ENCODE peak calls at places on chromosomes 13 and 19, in four cellular contexts. R is endothelial cell, Q is GM10248, O is RWPE1. N is an unnamed sample.

GRCh38 chr19:40159744-40160143 is 31.5 kb upstream of the MAP3K10 start:
- DNase-seq in R (no peak), Q (no peak), O (no peak), N (no peak)

GRCh38 chr19:5145521-5146511 is 176.9 kb downstream of the KDM4B start:
- DNase-seq in R (no peak), O (no peak), Q (no peak), N (peak; percentile 37)

GRCh38 chr13:45167611-45168554 is 33.0 kb downstream of the KCTD4 start:
- DNase-seq in R (no peak), Q (no peak), O (peak; percentile 93), N (no peak)

GRCh38 chr19:45471866-45472556 is 4.2 kb downstream of the FOSB start:
- DNase-seq in Q (no peak), R (no peak), O (no peak), N (no peak)

GRCh38 chr13:77521595-77522367 is 13.7 kb upstream of the SCEL start:
- DNase-seq in Q (no peak), O (peak; percentile 69), R (no peak), N (no peak)

GRCh38 chr13:45441633-45442032 is 23.1 kb upstream of the COG3 start:
- DNase-seq in Q (peak; percentile 41), O (peak; percentile 32), R (no peak), N (no peak)

GRCh38 chr13:33078268-33078667 is 62.0 kb downstream of the KL start:
- DNase-seq in O (no peak), R (no peak), Q (no peak), N (no peak)

GRCh38 chr19:9645466-9645865 is 24.4 kb upstream of the ZNF561 start:
- DNase-seq in Q (no peak), O (no peak), R (no peak), N (no peak)

GRCh38 chr13:114009590-114010400 is 35.9 kb upstream of the C13orf46 start:
- DNase-seq in R (no peak), O (no peak), Q (no peak), N (peak; percentile 12)

GRCh38 chr13:72884111-72884510 is 102.2 kb downstream of the PIBF1 start:
- DNase-seq in Q (no peak), O (no peak), R (no peak), N (no peak)

GRCh38 chr19:15154002-15154612 is 46.7 kb downstream of the NOTCH3 start:
- DNase-seq in R (peak; percentile 51), O (peak; percentile 53), Q (no peak), N (peak; percentile 48)

GRCh38 chr13:23741879-23742510 is 147.2 kb downstream of the MIPEP start:
- DNase-seq in O (peak; percentile 13), Q (no peak), R (peak; percentile 64), N (peak; percentile 68)

GRCh38 chr13:38944219-38944618 is 46.4 kb downstream of the STOML3 start:
- DNase-seq in O (no peak), R (no peak), Q (no peak), N (no peak)

GRCh38 chr19:1251233-1251502 is 2.8 kb downstream of the MIDN start:
- DNase-seq in R (peak; percentile 63), Q (no peak), O (no peak), N (no peak)

GRCh38 chr13:24511019-24511823 is 1.4 kb downstream of the PARP4 start:
- DNase-seq in O (peak; percentile 59), R (no peak), Q (peak; percentile 71), N (no peak)

GRCh38 chr13:99028890-99029289 is 51.0 kb upstream of the DOCK9 start:
- DNase-seq in O (no peak), R (no peak), Q (no peak), N (no peak)
- TF ChIP-seq CTCF in O (no peak), R (peak; percentile 29), Q (peak; percentile 24), N (peak; percentile 8)

DNA sequence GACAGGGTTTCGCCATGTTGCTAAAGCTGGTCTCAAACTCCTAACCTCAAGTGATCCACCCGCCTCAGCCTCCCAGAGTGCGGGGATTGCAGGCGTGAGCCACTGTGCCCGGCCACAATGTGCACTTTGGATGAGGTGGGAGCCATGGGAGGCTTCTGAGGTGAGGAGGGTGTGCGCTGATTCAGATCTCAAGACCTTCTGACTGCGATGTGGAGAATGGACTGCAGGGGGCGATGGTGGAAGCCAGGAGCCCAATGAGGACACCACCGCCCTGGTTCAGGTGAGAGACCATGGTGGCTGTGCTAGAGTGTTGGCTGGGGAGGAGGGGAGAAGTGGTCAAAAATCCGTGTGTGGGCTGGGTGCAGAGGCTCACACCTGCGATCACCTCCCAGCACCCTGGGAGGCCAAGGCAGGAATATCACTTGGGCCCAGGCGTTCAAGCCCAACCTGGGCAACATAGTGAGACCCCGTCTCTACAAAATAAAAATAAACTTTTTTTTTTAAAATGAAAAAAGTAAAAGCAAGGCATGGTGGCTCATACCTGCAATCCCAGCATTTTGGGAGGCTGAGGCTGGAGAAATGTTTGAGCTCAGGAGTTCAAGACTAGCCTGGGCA is 5.6 kb downstream of the INAFM1 start:
- DNase-seq in R (peak; percentile 61), O (no peak), Q (peak; percentile 40), N (peak; percentile 66)
- TF ChIP-seq CTCF in R (peak; percentile 39), O (peak; percentile 29), Q (peak; percentile 32), N (no peak)

GRCh38 chr13:20636079-20636478 is 67.4 kb upstream of the IL17D start:
- DNase-seq in O (no peak), R (no peak), Q (no peak), N (no peak)

GRCh38 chr13:20637811-20638210 is 65.7 kb upstream of the IL17D start:
- DNase-seq in R (no peak), Q (no peak), O (no peak), N (no peak)

DNA sequence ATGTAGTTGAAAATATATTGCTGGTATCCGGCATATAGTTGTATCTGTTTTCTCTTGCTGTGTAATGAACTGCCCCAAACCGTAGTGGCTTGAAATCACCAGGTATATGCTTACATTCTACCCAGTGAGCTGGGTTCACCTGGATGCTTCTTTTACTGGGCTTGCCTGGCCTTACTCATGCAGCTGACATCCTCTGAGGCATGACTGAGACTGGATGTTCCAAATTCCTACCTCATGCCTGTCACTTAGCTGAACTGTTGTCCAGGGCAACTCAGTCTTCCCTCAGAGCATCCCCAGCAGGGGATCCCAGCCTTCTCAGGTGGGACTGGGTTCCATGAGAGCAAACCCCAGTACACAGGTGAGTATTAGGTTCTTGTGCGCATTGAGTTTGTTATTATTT is 66.8 kb downstream of the IFT88 start:
- DNase-seq in O (peak; percentile 9), R (no peak), Q (no peak), N (no peak)
- TF ChIP-seq CTCF in O (no peak), R (no peak), Q (no peak), N (no peak)

GRCh38 chr19:17441241-17442135 is 7.0 kb downstream of the TMEM221 start:
- DNase-seq in Q (peak; percentile 37), R (peak; percentile 40), O (peak; percentile 65), N (no peak)
- TF ChIP-seq CTCF in Q (peak; percentile 37), R (no peak), O (peak; percentile 62), N (peak; percentile 34)

GRCh38 chr19:42116308-42117075 is 15.8 kb downstream of the POU2F2 start:
- DNase-seq in O (no peak), R (no peak), Q (no peak), N (no peak)
- TF ChIP-seq CTCF in O (no peak), R (no peak), Q (no peak), N (peak; percentile 21)

GRCh38 chr19:19120308-19121156 is 17.7 kb downstream of the TMEM161A start:
- DNase-seq in Q (peak; percentile 24), O (peak; percentile 41), R (peak; percentile 82), N (peak; percentile 89)

GRCh38 chr19:19119325-19120237 is 18.7 kb downstream of the TMEM161A start:
- DNase-seq in O (no peak), R (no peak), Q (no peak), N (no peak)

GRCh38 chr19:19113040-19113541 is 25.2 kb downstream of the TMEM161A start:
- DNase-seq in Q (peak; percentile 35), O (no peak), R (no peak), N (peak; percentile 56)

GRCh38 chr19:19111967-19112580 is 26.2 kb downstream of the TMEM161A start:
- DNase-seq in R (no peak), O (no peak), Q (no peak), N (no peak)

GRCh38 chr19:19115954-19116353 is 22.3 kb downstream of the TMEM161A start:
- DNase-seq in Q (peak; percentile 74), O (no peak), R (peak; percentile 74), N (peak; percentile 53)
- TF ChIP-seq CTCF in Q (peak; percentile 64), O (peak; percentile 42), R (peak; percentile 58), N (peak; percentile 35)

DNA sequence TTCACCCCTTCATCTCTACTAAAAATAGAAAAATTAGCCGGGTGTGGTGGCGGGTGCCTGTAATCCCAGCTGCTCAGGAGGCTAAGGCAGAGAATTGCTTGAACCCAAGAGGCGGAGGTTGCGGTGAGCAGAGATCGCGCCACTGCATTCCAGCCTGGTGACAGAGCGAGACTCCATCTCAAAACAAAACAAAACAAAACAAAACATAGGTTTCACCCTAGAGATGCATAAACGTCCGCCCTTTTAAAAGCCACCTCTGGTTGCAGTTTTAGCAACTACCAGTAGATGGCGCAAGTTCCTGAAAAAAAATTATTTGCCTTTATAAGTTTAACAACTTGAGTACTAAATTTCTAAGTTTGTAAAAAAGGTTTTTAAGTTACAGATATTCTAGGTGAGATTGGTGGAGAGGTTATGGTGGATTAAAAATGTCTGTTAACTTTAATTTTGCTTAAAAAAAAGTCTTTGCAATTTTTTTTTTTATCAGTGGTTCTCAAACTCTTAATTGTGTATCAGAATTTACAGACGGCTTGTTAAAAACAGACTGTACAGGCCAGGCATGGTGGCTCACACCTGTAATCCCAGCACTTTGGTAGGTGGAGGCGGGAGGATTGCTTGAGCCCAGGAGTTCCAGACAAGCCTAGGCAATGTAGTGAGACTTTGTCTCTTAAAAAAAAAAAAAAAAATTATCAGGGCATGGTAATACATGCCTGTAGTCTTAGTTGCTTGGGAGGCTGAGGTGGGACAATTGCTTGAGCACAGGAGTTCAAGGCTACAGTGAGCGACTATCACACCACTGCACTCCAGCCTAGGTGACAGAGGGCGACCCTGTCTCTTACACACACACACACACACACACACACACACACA is 42.1 kb downstream of the NAA16 start:
- DNase-seq in Q (peak; percentile 62), O (peak; percentile 45), R (peak; percentile 19), N (no peak)
- TF ChIP-seq CTCF in Q (peak; percentile 84), O (peak; percentile 84), R (peak; percentile 95), N (peak; percentile 97)

GRCh38 chr13:66489172-66489571 is 741.0 kb downstream of the PCDH9 start:
- DNase-seq in Q (no peak), R (no peak), O (no peak), N (no peak)

GRCh38 chr13:66489586-66489985 is 740.5 kb downstream of the PCDH9 start:
- DNase-seq in O (no peak), R (no peak), Q (no peak), N (no peak)

GRCh38 chr13:66491241-66491640 is 738.9 kb downstream of the PCDH9 start:
- DNase-seq in Q (no peak), R (no peak), O (no peak), N (no peak)

DNA sequence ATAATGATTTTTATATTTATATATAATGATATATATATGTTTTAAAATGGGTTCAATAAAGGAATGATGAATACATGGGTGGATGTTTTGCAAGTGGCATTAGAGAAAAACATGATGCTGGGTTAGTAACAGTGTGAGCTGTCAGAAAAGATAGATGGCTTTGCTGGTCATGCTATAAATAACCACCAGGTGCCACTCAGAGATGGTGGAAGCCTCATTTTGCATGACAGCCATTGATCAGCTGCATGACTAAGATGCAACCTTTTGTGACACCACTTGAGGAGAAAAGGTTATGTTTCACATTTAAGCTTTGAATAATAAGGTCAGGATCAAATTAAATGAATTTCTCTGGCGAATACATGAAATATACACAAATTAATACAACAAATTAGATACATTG is 737.7 kb downstream of the PCDH9 start:
- DNase-seq in O (no peak), Q (no peak), R (peak; percentile 5), N (no peak)
- TF ChIP-seq CTCF in O (no peak), Q (no peak), R (peak; percentile 48), N (peak; percentile 66)

GRCh38 chr13:51583875-51584730 is at the start of gene WDFY2:
- DNase-seq in R (peak; percentile 99), Q (peak; percentile 97), O (peak; percentile 98), N (peak; percentile 99)
- TF ChIP-seq CTCF in R (peak; percentile 35), Q (no peak), O (no peak), N (no peak)